ENCODE peak calls at places on chromosome 3, in four cellular contexts. A is HuH-7.5, I is tibial artery, V is MCF 10A. U is an unnamed sample.
A peak's percentile ranks its signal among the peaks of the same experiment; 100 is the strongest.

GRCh38 chr3:190122198-190122771 is 1.6 kb upstream of the P3H2 start:
- DNase-seq in V (peak; percentile 31), A (no peak), I (no peak), U (no peak)

GRCh38 chr3:124818398-124819150 is 68.6 kb downstream of the ITGB5 start:
- DNase-seq in V (no peak), I (no peak), A (no peak), U (no peak)

GRCh38 chr3:100634493-100635272 is 25.3 kb downstream of the ADGRG7 start:
- DNase-seq in V (peak; percentile 72), A (no peak), I (no peak), U (no peak)

GRCh38 chr3:143119974-143120715 is 574 bp downstream of the CHST2 start:
- DNase-seq in I (no peak), A (peak; percentile 29), V (peak; percentile 13), U (no peak)

GRCh38 chr3:141686477-141687280 is 51.4 kb upstream of the RNF7 start:
- DNase-seq in I (peak; percentile 60), V (peak; percentile 66), A (no peak), U (peak; percentile 46)

GRCh38 chr3:149783576-149783975 is 8.8 kb downstream of the ANKUB1 start:
- DNase-seq in A (no peak), I (no peak), V (peak; percentile 32), U (no peak)

GRCh38 chr3:187936676-187937075 is 191.4 kb upstream of the BCL6 start:
- DNase-seq in V (no peak), A (no peak), I (no peak), U (no peak)

GRCh38 chr3:196660381-196661166 is 21.1 kb downstream of the NRROS start:
- DNase-seq in A (no peak), I (no peak), V (no peak), U (no peak)

GRCh38 chr3:49648354-49649057 is 25.6 kb upstream of the APEH start:
- DNase-seq in I (no peak), V (no peak), A (no peak), U (no peak)

GRCh38 chr3:45793482-45794176 is 2.7 kb downstream of the SLC6A20 start:
- DNase-seq in V (no peak), I (no peak), A (no peak), U (no peak)

GRCh38 chr3:120153294-120153693 is 59.0 kb upstream of the GSK3B start:
- DNase-seq in I (no peak), V (peak; percentile 80), A (no peak), U (no peak)

GRCh38 chr3:73664389-73664788 is 39.6 kb upstream of the PDZRN3 start:
- DNase-seq in V (no peak), I (no peak), A (no peak), U (no peak)

GRCh38 chr3:13845806-13846205 is 34.1 kb downstream of the WNT7A start:
- DNase-seq in I (no peak), A (no peak), V (no peak), U (no peak)

GRCh38 chr3:188727052-188727451 is 444.7 kb upstream of the TPRG1 start:
- DNase-seq in A (no peak), V (no peak), I (no peak), U (no peak)

GRCh38 chr3:169847896-169848295 is 21.8 kb downstream of the LRRC31 start:
- DNase-seq in A (no peak), V (no peak), I (no peak), U (no peak)

GRCh38 chr3:195023989-195024388 is 247.0 kb downstream of the XXYLT1 start:
- DNase-seq in V (no peak), I (no peak), A (no peak), U (no peak)

GRCh38 chr3:126153695-126154360 is 26.6 kb downstream of the ALDH1L1 start:
- DNase-seq in V (no peak), A (no peak), I (no peak), U (no peak)

GRCh38 chr3:45670995-45671394 is 18.2 kb upstream of the SACM1L start:
- DNase-seq in V (no peak), I (peak; percentile 38), A (no peak), U (no peak)

GRCh38 chr3:31234143-31234542 is 298.6 kb upstream of the STT3B start:
- DNase-seq in A (no peak), V (no peak), I (peak; percentile 26), U (no peak)

GRCh38 chr3:38473229-38473628 is 19.5 kb downstream of the ACVR2B start:
- DNase-seq in A (no peak), V (no peak), I (no peak), U (no peak)

GRCh38 chr3:176274161-176274560 is 923.1 kb downstream of the TBL1XR1 start:
- DNase-seq in I (no peak), A (no peak), V (peak; percentile 45), U (no peak)

GRCh38 chr3:129888739-129889138 is 4.8 kb downstream of the TMCC1 start:
- DNase-seq in V (peak; percentile 76), I (no peak), A (no peak), U (peak; percentile 34)

GRCh38 chr3:22373182-22373581 is 622.2 kb upstream of the ZNF385D start:
- DNase-seq in A (no peak), V (no peak), I (no peak), U (no peak)

GRCh38 chr3:53159415-53160135 is 1.4 kb upstream of the PRKCD start:
- DNase-seq in I (no peak), A (peak; percentile 78), V (no peak), U (no peak)

GRCh38 chr3:164004205-164004604 is 1074.1 kb downstream of the SI start:
- DNase-seq in I (no peak), V (no peak), A (no peak), U (no peak)

GRCh38 chr3:144866504-144866903 is 894.9 kb downstream of the DIPK2A start:
- DNase-seq in A (no peak), I (no peak), V (no peak), U (no peak)

GRCh38 chr3:9932843-9933560 is 632 bp upstream of the CRELD1 start:
- DNase-seq in I (peak; percentile 81), A (peak; percentile 90), V (peak; percentile 77), U (peak; percentile 90)

GRCh38 chr3:144197582-144197981 is 226.0 kb downstream of the DIPK2A start:
- DNase-seq in A (no peak), I (no peak), V (no peak), U (no peak)

GRCh38 chr3:14537590-14538450 is 2.3 kb downstream of the GRIP2 start:
- DNase-seq in V (no peak), I (no peak), A (no peak), U (no peak)

U was measured in ovary.